ENCODE peak calls at places on chromosome 11, in six cellular contexts. One of them, this sample, is unnamed.

GRCh38 chr11:74418509-74418895 is 20.3 kb upstream of the PGM2L1 start:
- DNase-seq in CD8-positive, alpha-beta memory T cell: no peak
- DNase-seq in Peyer's patch: no peak
- DNase-seq in bronchial epithelial cell: peak; percentile 93
- DNase-seq in fibroblast of lung: peak; percentile 92
- DNase-seq in testis: no peak
- DNase-seq in this sample: peak; percentile 73

GRCh38 chr11:86800076-86800955 is at the start of gene PRSS23:
- DNase-seq in CD8-positive, alpha-beta memory T cell: peak; percentile 8
- DNase-seq in Peyer's patch: peak; percentile 81
- DNase-seq in bronchial epithelial cell: no peak
- DNase-seq in fibroblast of lung: peak; percentile 66
- DNase-seq in testis: peak; percentile 76
- DNase-seq in this sample: peak; percentile 68

GRCh38 chr11:79400717-79401330 is 40.0 kb downstream of the TENM4 start:
- DNase-seq in CD8-positive, alpha-beta memory T cell: no peak
- DNase-seq in Peyer's patch: no peak
- DNase-seq in bronchial epithelial cell: peak; percentile 46
- DNase-seq in fibroblast of lung: no peak
- DNase-seq in testis: peak; percentile 68
- DNase-seq in this sample: peak; percentile 24

GRCh38 chr11:120068114-120068573 is 69.8 kb downstream of the TRIM29 start:
- DNase-seq in CD8-positive, alpha-beta memory T cell: no peak
- DNase-seq in Peyer's patch: no peak
- DNase-seq in bronchial epithelial cell: peak; percentile 55
- DNase-seq in fibroblast of lung: peak; percentile 53
- DNase-seq in testis: no peak
- DNase-seq in this sample: peak; percentile 65

GRCh38 chr11:12534549-12534948 is 139.7 kb upstream of the TEAD1 start:
- DNase-seq in CD8-positive, alpha-beta memory T cell: no peak
- DNase-seq in Peyer's patch: no peak
- DNase-seq in bronchial epithelial cell: no peak
- DNase-seq in fibroblast of lung: no peak
- DNase-seq in testis: no peak
- DNase-seq in this sample: no peak

GRCh38 chr11:46895821-46896220 is 22.5 kb downstream of the LRP4 start:
- DNase-seq in CD8-positive, alpha-beta memory T cell: no peak
- DNase-seq in Peyer's patch: no peak
- DNase-seq in bronchial epithelial cell: no peak
- DNase-seq in fibroblast of lung: peak; percentile 50
- DNase-seq in testis: peak; percentile 65
- DNase-seq in this sample: no peak

GRCh38 chr11:71153005-71153395 is 99.4 kb downstream of the SHANK2 start:
- DNase-seq in CD8-positive, alpha-beta memory T cell: no peak
- DNase-seq in Peyer's patch: no peak
- DNase-seq in bronchial epithelial cell: peak; percentile 79
- DNase-seq in fibroblast of lung: no peak
- DNase-seq in testis: peak; percentile 30
- DNase-seq in this sample: peak; percentile 71

GRCh38 chr11:73323464-73323863 is 15.4 kb downstream of the ARHGEF17 start:
- DNase-seq in CD8-positive, alpha-beta memory T cell: no peak
- DNase-seq in Peyer's patch: peak; percentile 61
- DNase-seq in bronchial epithelial cell: no peak
- DNase-seq in fibroblast of lung: peak; percentile 84
- DNase-seq in testis: peak; percentile 87
- DNase-seq in this sample: peak; percentile 84

GRCh38 chr11:57458060-57458409 is 2.3 kb upstream of the RTN4RL2 start:
- DNase-seq in CD8-positive, alpha-beta memory T cell: peak; percentile 8
- DNase-seq in Peyer's patch: no peak
- DNase-seq in bronchial epithelial cell: no peak
- DNase-seq in fibroblast of lung: no peak
- DNase-seq in testis: no peak
- DNase-seq in this sample: no peak

GRCh38 chr11:34789196-34789834 is 126.9 kb downstream of the APIP start:
- DNase-seq in CD8-positive, alpha-beta memory T cell: no peak
- DNase-seq in Peyer's patch: no peak
- DNase-seq in bronchial epithelial cell: no peak
- DNase-seq in fibroblast of lung: no peak
- DNase-seq in testis: no peak
- DNase-seq in this sample: no peak

GRCh38 chr11:61332266-61332822 is 561 bp downstream of the DDB1 start:
- DNase-seq in CD8-positive, alpha-beta memory T cell: no peak
- DNase-seq in Peyer's patch: no peak
- DNase-seq in bronchial epithelial cell: no peak
- DNase-seq in fibroblast of lung: peak; percentile 28
- DNase-seq in testis: peak; percentile 29
- DNase-seq in this sample: peak; percentile 71

GRCh38 chr11:112525270-112525669 is 264.6 kb upstream of the PLET1 start:
- DNase-seq in CD8-positive, alpha-beta memory T cell: no peak
- DNase-seq in Peyer's patch: no peak
- DNase-seq in bronchial epithelial cell: peak; percentile 82
- DNase-seq in fibroblast of lung: peak; percentile 12
- DNase-seq in testis: no peak
- DNase-seq in this sample: peak; percentile 86

GRCh38 chr11:69511358-69512015 is 30.0 kb downstream of the LINC01488 start:
- DNase-seq in CD8-positive, alpha-beta memory T cell: no peak
- DNase-seq in Peyer's patch: no peak
- DNase-seq in bronchial epithelial cell: no peak
- DNase-seq in fibroblast of lung: peak; percentile 45
- DNase-seq in testis: no peak
- DNase-seq in this sample: no peak

GRCh38 chr11:76279038-76279437 is 72.7 kb upstream of the WNT11 start:
- DNase-seq in CD8-positive, alpha-beta memory T cell: no peak
- DNase-seq in Peyer's patch: no peak
- DNase-seq in bronchial epithelial cell: no peak
- DNase-seq in fibroblast of lung: no peak
- DNase-seq in testis: no peak
- DNase-seq in this sample: no peak

GRCh38 chr11:86931965-86932332 is 23.2 kb downstream of the FZD4 start:
- DNase-seq in CD8-positive, alpha-beta memory T cell: no peak
- DNase-seq in Peyer's patch: no peak
- DNase-seq in bronchial epithelial cell: peak; percentile 69
- DNase-seq in fibroblast of lung: peak; percentile 76
- DNase-seq in testis: peak; percentile 50
- DNase-seq in this sample: peak; percentile 46

GRCh38 chr11:15258433-15259350 is 144.0 kb downstream of the INSC start:
- DNase-seq in CD8-positive, alpha-beta memory T cell: no peak
- DNase-seq in Peyer's patch: no peak
- DNase-seq in bronchial epithelial cell: peak; percentile 53
- DNase-seq in fibroblast of lung: peak; percentile 42
- DNase-seq in testis: peak; percentile 26
- DNase-seq in this sample: peak; percentile 54

GRCh38 chr11:43937434-43938411 is 4.7 kb upstream of the C11orf96 start:
- DNase-seq in CD8-positive, alpha-beta memory T cell: no peak
- DNase-seq in Peyer's patch: no peak
- DNase-seq in bronchial epithelial cell: peak; percentile 80
- DNase-seq in fibroblast of lung: peak; percentile 81
- DNase-seq in testis: no peak
- DNase-seq in this sample: peak; percentile 81

GRCh38 chr11:11441516-11441915 is 88.5 kb upstream of the CSNK2A3 start:
- DNase-seq in CD8-positive, alpha-beta memory T cell: no peak
- DNase-seq in Peyer's patch: no peak
- DNase-seq in bronchial epithelial cell: no peak
- DNase-seq in fibroblast of lung: no peak
- DNase-seq in testis: no peak
- DNase-seq in this sample: no peak

GRCh38 chr11:46865340-46865739 is 19.3 kb upstream of the CKAP5 start:
- DNase-seq in CD8-positive, alpha-beta memory T cell: no peak
- DNase-seq in Peyer's patch: no peak
- DNase-seq in bronchial epithelial cell: peak; percentile 19
- DNase-seq in fibroblast of lung: peak; percentile 80
- DNase-seq in testis: peak; percentile 36
- DNase-seq in this sample: peak; percentile 63

GRCh38 chr11:61679893-61680621 is at the start of gene DAGLA:
- DNase-seq in CD8-positive, alpha-beta memory T cell: peak; percentile 73
- DNase-seq in Peyer's patch: peak; percentile 86
- DNase-seq in bronchial epithelial cell: no peak
- DNase-seq in fibroblast of lung: peak; percentile 42
- DNase-seq in testis: peak; percentile 83
- DNase-seq in this sample: peak; percentile 38

GRCh38 chr11:80424012-80424695 is 983.3 kb upstream of the TENM4 start:
- DNase-seq in CD8-positive, alpha-beta memory T cell: no peak
- DNase-seq in Peyer's patch: no peak
- DNase-seq in bronchial epithelial cell: no peak
- DNase-seq in fibroblast of lung: no peak
- DNase-seq in testis: no peak
- DNase-seq in this sample: no peak

GRCh38 chr11:81987829-81988472 is 745.7 kb downstream of the FAM181B start:
- DNase-seq in CD8-positive, alpha-beta memory T cell: no peak
- DNase-seq in Peyer's patch: no peak
- DNase-seq in bronchial epithelial cell: peak; percentile 89
- DNase-seq in fibroblast of lung: peak; percentile 35
- DNase-seq in testis: peak; percentile 90
- DNase-seq in this sample: peak; percentile 25

GRCh38 chr11:134037093-134037908 is 31.6 kb upstream of the JAM3 start:
- DNase-seq in CD8-positive, alpha-beta memory T cell: peak; percentile 58
- DNase-seq in Peyer's patch: peak; percentile 79
- DNase-seq in bronchial epithelial cell: no peak
- DNase-seq in fibroblast of lung: peak; percentile 72
- DNase-seq in testis: peak; percentile 76
- DNase-seq in this sample: peak; percentile 84

GRCh38 chr11:19499999-19500398 is 212.6 kb upstream of the NAV2 start:
- DNase-seq in CD8-positive, alpha-beta memory T cell: no peak
- DNase-seq in Peyer's patch: no peak
- DNase-seq in bronchial epithelial cell: no peak
- DNase-seq in fibroblast of lung: peak; percentile 7
- DNase-seq in testis: no peak
- DNase-seq in this sample: no peak

GRCh38 chr11:2202071-2202899 is 30.7 kb upstream of the TH start:
- DNase-seq in CD8-positive, alpha-beta memory T cell: no peak
- DNase-seq in Peyer's patch: peak; percentile 86
- DNase-seq in bronchial epithelial cell: peak; percentile 73
- DNase-seq in fibroblast of lung: no peak
- DNase-seq in testis: no peak
- DNase-seq in this sample: no peak

GRCh38 chr11:76792505-76793264 is 9.5 kb downstream of the TSKU start:
- DNase-seq in CD8-positive, alpha-beta memory T cell: no peak
- DNase-seq in Peyer's patch: no peak
- DNase-seq in bronchial epithelial cell: no peak
- DNase-seq in fibroblast of lung: no peak
- DNase-seq in testis: no peak
- DNase-seq in this sample: no peak

GRCh38 chr11:118079507-118079906 is 2.6 kb downstream of the TMPRSS4 start:
- DNase-seq in CD8-positive, alpha-beta memory T cell: no peak
- DNase-seq in Peyer's patch: peak; percentile 67
- DNase-seq in bronchial epithelial cell: peak; percentile 38
- DNase-seq in fibroblast of lung: no peak
- DNase-seq in testis: no peak
- DNase-seq in this sample: no peak

GRCh38 chr11:117011541-117011908 is 86.7 kb downstream of the SIK3 start:
- DNase-seq in CD8-positive, alpha-beta memory T cell: no peak
- DNase-seq in Peyer's patch: no peak
- DNase-seq in bronchial epithelial cell: no peak
- DNase-seq in fibroblast of lung: no peak
- DNase-seq in testis: no peak
- DNase-seq in this sample: no peak
- H3K4me3 ChIP-seq in CD8-positive, alpha-beta memory T cell: no peak overlapping the region
- H3K4me3 ChIP-seq in Peyer's patch: no peak overlapping the region
- H3K4me3 ChIP-seq in bronchial epithelial cell: no peak overlapping the region
- H3K4me3 ChIP-seq in fibroblast of lung: no peak overlapping the region
- H3K4me3 ChIP-seq in testis: no peak overlapping the region
- H3K4me3 ChIP-seq in this sample: no peak overlapping the region

DNA sequence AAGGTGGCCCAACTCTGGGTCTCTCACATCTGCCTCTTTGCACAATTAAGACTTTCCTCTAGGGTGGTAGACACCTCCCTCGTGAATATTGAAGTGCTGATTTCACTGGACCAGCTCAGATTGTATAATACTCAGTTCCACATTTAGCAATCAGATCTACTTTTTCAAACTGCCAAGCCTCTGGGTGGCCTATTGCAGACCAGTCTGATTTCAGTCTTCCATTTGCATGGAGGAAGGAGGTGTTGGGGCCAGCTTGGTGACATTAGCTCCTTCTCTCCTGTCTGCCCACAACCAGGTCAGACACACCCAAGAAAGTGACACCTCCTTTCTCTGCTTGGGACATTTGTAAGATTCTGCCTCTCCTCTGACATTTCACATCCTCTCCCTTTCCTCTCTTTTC is 78.2 kb downstream of the PPFIBP2 start:
- DNase-seq in CD8-positive, alpha-beta memory T cell: no peak
- DNase-seq in Peyer's patch: no peak
- DNase-seq in bronchial epithelial cell: no peak
- DNase-seq in fibroblast of lung: no peak
- DNase-seq in testis: no peak
- DNase-seq in this sample: no peak
- H3K27me3 ChIP-seq in CD8-positive, alpha-beta memory T cell: no peaks in the 10 kb centered on the region
- H3K27me3 ChIP-seq in Peyer's patch: no peaks in the 10 kb centered on the region
- H3K27me3 ChIP-seq in bronchial epithelial cell: no peaks in the 10 kb centered on the region
- H3K27me3 ChIP-seq in fibroblast of lung: no peaks in the 10 kb centered on the region
- H3K27me3 ChIP-seq in testis: no peaks in the 10 kb centered on the region
- H3K27me3 ChIP-seq in this sample: no peaks in the 10 kb centered on the region

GRCh38 chr11:58965246-58965985 is 26.1 kb downstream of the GLYATL1 start:
- DNase-seq in CD8-positive, alpha-beta memory T cell: no peak
- DNase-seq in Peyer's patch: no peak
- DNase-seq in bronchial epithelial cell: peak; percentile 46
- DNase-seq in fibroblast of lung: peak; percentile 45
- DNase-seq in testis: no peak
- DNase-seq in this sample: no peak

GRCh38 chr11:58957922-58958321 is 18.6 kb downstream of the GLYATL1 start:
- DNase-seq in CD8-positive, alpha-beta memory T cell: no peak
- DNase-seq in Peyer's patch: no peak
- DNase-seq in bronchial epithelial cell: no peak
- DNase-seq in fibroblast of lung: no peak
- DNase-seq in testis: no peak
- DNase-seq in this sample: no peak

GRCh38 chr11:58958500-58958899 is 19.2 kb downstream of the GLYATL1 start:
- DNase-seq in CD8-positive, alpha-beta memory T cell: no peak
- DNase-seq in Peyer's patch: no peak
- DNase-seq in bronchial epithelial cell: peak; percentile 10
- DNase-seq in fibroblast of lung: no peak
- DNase-seq in testis: peak; percentile 60
- DNase-seq in this sample: no peak

GRCh38 chr11:58968251-58968711 is 29.0 kb downstream of the GLYATL1 start:
- DNase-seq in CD8-positive, alpha-beta memory T cell: no peak
- DNase-seq in Peyer's patch: no peak
- DNase-seq in bronchial epithelial cell: no peak
- DNase-seq in fibroblast of lung: no peak
- DNase-seq in testis: peak; percentile 13
- DNase-seq in this sample: no peak

GRCh38 chr11:58963551-58964075 is 24.3 kb downstream of the GLYATL1 start:
- DNase-seq in CD8-positive, alpha-beta memory T cell: no peak
- DNase-seq in Peyer's patch: no peak
- DNase-seq in bronchial epithelial cell: peak; percentile 77
- DNase-seq in fibroblast of lung: peak; percentile 84
- DNase-seq in testis: peak; percentile 19
- DNase-seq in this sample: peak; percentile 34
- H3K4me3 ChIP-seq in CD8-positive, alpha-beta memory T cell: no peak overlapping the region
- H3K4me3 ChIP-seq in Peyer's patch: no peak overlapping the region
- H3K4me3 ChIP-seq in bronchial epithelial cell: no peak overlapping the region
- H3K4me3 ChIP-seq in fibroblast of lung: no peak overlapping the region
- H3K4me3 ChIP-seq in testis: peak overlapping the region; percentile 5
- H3K4me3 ChIP-seq in this sample: peak overlapping the region; percentile 75

DNA sequence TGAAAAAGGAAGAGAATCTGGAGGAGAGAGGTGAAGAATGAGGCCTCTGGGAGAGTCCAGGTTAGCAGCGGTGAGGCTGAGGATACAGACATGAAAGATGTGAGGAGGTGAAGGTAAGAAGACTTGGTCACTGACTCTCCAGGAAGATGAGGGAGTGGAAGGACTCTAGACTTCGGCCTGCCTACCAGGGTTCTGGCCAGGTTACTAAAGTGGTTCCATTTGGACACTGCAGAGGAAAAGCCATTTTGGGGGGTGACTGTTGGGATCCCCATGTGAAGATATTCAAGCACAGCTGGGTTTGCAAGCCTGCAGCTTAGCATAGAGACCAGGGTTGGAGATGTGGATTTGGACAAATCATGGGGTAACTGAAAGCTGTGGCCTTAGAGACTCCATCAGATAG is 7.8 kb downstream of the DCHS1 start:
- DNase-seq in CD8-positive, alpha-beta memory T cell: no peak
- DNase-seq in Peyer's patch: no peak
- DNase-seq in bronchial epithelial cell: no peak
- DNase-seq in fibroblast of lung: no peak
- DNase-seq in testis: no peak
- DNase-seq in this sample: no peak
- H3K27me3 ChIP-seq in CD8-positive, alpha-beta memory T cell: no peaks in the 10 kb centered on the region
- H3K27me3 ChIP-seq in Peyer's patch: no peaks in the 10 kb centered on the region
- H3K27me3 ChIP-seq in bronchial epithelial cell: peaks cover 13% of the 10 kb centered on the region
- H3K27me3 ChIP-seq in fibroblast of lung: peaks cover 20% of the 10 kb centered on the region
- H3K27me3 ChIP-seq in testis: no peaks in the 10 kb centered on the region
- H3K27me3 ChIP-seq in this sample: peaks cover 32% of the 10 kb centered on the region

This sample was measured in mesenchymal stem cell.